ENCODE peak calls at places on chromosomes 1 and 21, in nine cellular contexts. L is tibial artery, X is heart right ventricle, J is A673, Z is mammary epithelial cell, M is right atrium auricular region, A is uterus, V is heart left ventricle, H is GM23338. N is an unnamed sample.

GRCh38 chr21:38853421-38853919 is 47.7 kb downstream of the ETS2 start:
- DNase-seq in L (no peak), X (no peak), M (no peak), V (no peak), Z (peak; percentile 98), J (no peak), H (no peak), A (no peak), N (peak; percentile 87)

GRCh38 chr1:14479865-14480264 is 118.6 kb upstream of the KAZN start:
- DNase-seq in Z (no peak), A (no peak), M (no peak), X (no peak), L (no peak), J (no peak), V (no peak), H (no peak), N (no peak)

GRCh38 chr1:20400341-20401177 is 85.5 kb downstream of the CAMK2N1 start:
- DNase-seq in Z (no peak), L (no peak), A (no peak), V (no peak), J (no peak), H (no peak), X (no peak), M (no peak), N (peak; percentile 50)

GRCh38 chr1:8343464-8344001 is 25.6 kb downstream of the SLC45A1 start:
- DNase-seq in V (peak; percentile 78), X (peak; percentile 51), H (no peak), L (peak; percentile 88), J (peak; percentile 70), Z (peak; percentile 83), A (peak; percentile 90), M (peak; percentile 91), N (peak; percentile 96)

GRCh38 chr1:19639999-19640362 is 4.1 kb upstream of the NBL1 start:
- DNase-seq in J (no peak), A (no peak), M (no peak), Z (peak; percentile 67), X (no peak), H (no peak), V (no peak), L (no peak), N (no peak)

GRCh38 chr1:229229721-229230135 is 41.2 kb upstream of the RAB4A start:
- DNase-seq in J (no peak), X (peak; percentile 56), Z (no peak), V (peak; percentile 84), A (peak; percentile 75), H (peak; percentile 23), M (peak; percentile 92), L (peak; percentile 87), N (peak; percentile 78)

GRCh38 chr1:103056423-103056822 is 51.9 kb downstream of the COL11A1 start:
- DNase-seq in L (no peak), V (no peak), A (no peak), M (no peak), Z (no peak), X (no peak), H (no peak), J (no peak), N (no peak)

GRCh38 chr1:151479462-151479861 is 20.2 kb upstream of the POGZ start:
- DNase-seq in A (no peak), J (no peak), H (no peak), V (no peak), L (no peak), Z (no peak), M (no peak), X (no peak), N (no peak)

GRCh38 chr1:86852737-86853408 is 61.1 kb downstream of the SELENOF start:
- DNase-seq in H (no peak), Z (no peak), X (no peak), A (no peak), V (no peak), J (peak; percentile 42), M (no peak), L (no peak), N (no peak)

GRCh38 chr1:183896466-183897026 is 91.6 kb downstream of the RGL1 start:
- DNase-seq in M (no peak), X (no peak), V (no peak), L (no peak), A (no peak), Z (peak; percentile 46), H (no peak), J (no peak), N (peak; percentile 75)

GRCh38 chr1:226034482-226034881 is 28.0 kb upstream of the H3-3A start:
- DNase-seq in L (peak; percentile 91), A (peak; percentile 68), Z (peak; percentile 74), V (peak; percentile 91), M (peak; percentile 97), X (peak; percentile 84), H (no peak), J (no peak), N (peak; percentile 100)

GRCh38 chr1:114353233-114353632 is 157.8 kb downstream of the TRIM33 start:
- DNase-seq in M (peak; percentile 60), Z (peak; percentile 48), V (peak; percentile 59), L (peak; percentile 48), H (peak; percentile 38), A (peak; percentile 70), J (peak; percentile 47), X (peak; percentile 76), N (peak; percentile 92)

GRCh38 chr1:115666702-115667101 is 24.9 kb downstream of the VANGL1 start:
- DNase-seq in H (no peak), Z (no peak), X (peak; percentile 71), V (peak; percentile 85), A (no peak), L (no peak), M (no peak), J (no peak), N (no peak)
- H3K4me1 ChIP-seq in H (no peaks in the 10 kb centered on the region), Z (peaks cover 23% of the 10 kb centered on the region), X (peaks cover 18% of the 10 kb centered on the region), V (peaks cover 3% of the 10 kb centered on the region), A (no peaks in the 10 kb centered on the region), L (peaks cover 15% of the 10 kb centered on the region), M (peaks cover 24% of the 10 kb centered on the region), J (no peaks in the 10 kb centered on the region), N (peaks cover 15% of the 10 kb centered on the region)

GRCh38 chr1:78599294-78599693 is 21.0 kb upstream of the IFI44L start:
- DNase-seq in H (no peak), J (no peak), L (no peak), M (no peak), Z (no peak), X (no peak), V (no peak), A (no peak), N (no peak)
- TF ChIP-seq CTCF in H (no peak), J (no peak), L (no peak), M (no peak), Z (no peak), X (no peak), V (no peak), A (no peak), N (no peak)

DNA sequence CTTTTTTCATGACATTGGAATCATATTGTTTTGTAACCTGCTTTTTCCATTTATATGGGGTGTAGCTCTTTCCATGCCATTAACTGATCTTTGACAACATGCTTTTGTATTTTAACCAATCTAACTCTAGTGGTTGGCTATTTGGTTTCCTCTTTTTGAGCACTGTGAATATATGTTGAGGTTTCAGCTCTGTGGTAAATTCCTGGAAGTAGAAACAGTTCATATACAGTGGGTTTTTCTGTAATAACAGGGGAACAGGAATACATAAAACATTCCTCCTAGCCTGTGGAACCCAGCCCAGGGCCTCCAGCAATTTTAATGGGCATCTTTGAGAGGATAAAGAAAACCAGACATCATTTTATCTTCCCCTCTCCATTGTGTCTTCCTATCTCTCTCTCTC is 17.4 kb downstream of the AZIN2 start:
- DNase-seq in L (no peak), M (no peak), A (no peak), Z (no peak), H (no peak), V (no peak), J (no peak), X (no peak), N (peak; percentile 67)
- H3K4me1 ChIP-seq in L (peaks cover 11% of the 10 kb centered on the region), M (peaks cover 12% of the 10 kb centered on the region), A (no peaks in the 10 kb centered on the region), Z (peaks cover 38% of the 10 kb centered on the region), H (peaks cover 3% of the 10 kb centered on the region), V (peaks cover 3% of the 10 kb centered on the region), J (no peaks in the 10 kb centered on the region), X (peaks cover 6% of the 10 kb centered on the region), N (peaks cover 20% of the 10 kb centered on the region)

GRCh38 chr1:199218065-199218464 is 579.2 kb downstream of the PTPRC start:
- DNase-seq in X (no peak), J (peak; percentile 40), A (no peak), V (no peak), H (peak; percentile 21), L (no peak), Z (no peak), M (no peak), N (no peak)
- TF ChIP-seq CTCF in X (no peak), J (no peak), A (no peak), V (no peak), H (no peak), L (no peak), Z (no peak), M (no peak), N (no peak)

GRCh38 chr1:208921259-208921658 is 662.3 kb upstream of the CAMK1G start:
- DNase-seq in X (no peak), A (no peak), M (no peak), Z (peak; percentile 30), J (no peak), L (no peak), V (no peak), H (no peak), N (no peak)

GRCh38 chr1:208924011-208924410 is 659.5 kb upstream of the CAMK1G start:
- DNase-seq in M (no peak), J (no peak), X (no peak), Z (no peak), H (no peak), A (no peak), L (no peak), V (no peak), N (no peak)

GRCh38 chr1:208917281-208917680 is 666.2 kb upstream of the CAMK1G start:
- DNase-seq in Z (peak; percentile 59), M (no peak), L (no peak), H (no peak), V (no peak), J (no peak), X (no peak), A (no peak), N (no peak)

GRCh38 chr1:208917719-208918118 is 665.8 kb upstream of the CAMK1G start:
- DNase-seq in Z (peak; percentile 78), M (no peak), H (no peak), A (no peak), L (no peak), J (no peak), V (no peak), X (no peak), N (no peak)

GRCh38 chr1:208919371-208919770 is 664.1 kb upstream of the CAMK1G start:
- DNase-seq in X (no peak), J (no peak), Z (peak; percentile 41), H (no peak), L (no peak), A (no peak), V (no peak), M (no peak), N (peak; percentile 32)
- H3K4me1 ChIP-seq in X (no peaks in the 10 kb centered on the region), J (no peaks in the 10 kb centered on the region), Z (peaks cover 32% of the 10 kb centered on the region), H (no peaks in the 10 kb centered on the region), L (no peaks in the 10 kb centered on the region), A (no peaks in the 10 kb centered on the region), V (no peaks in the 10 kb centered on the region), M (peaks cover 1% of the 10 kb centered on the region), N (no peaks in the 10 kb centered on the region)

GRCh38 chr1:41497056-41497440 is 12.6 kb upstream of the EDN2 start:
- DNase-seq in M (no peak), L (no peak), V (no peak), X (no peak), J (no peak), Z (no peak), A (no peak), H (no peak), N (no peak)
- TF ChIP-seq CTCF in M (no peak), L (no peak), V (no peak), X (no peak), J (no peak), Z (no peak), A (no peak), H (no peak), N (no peak)